ENCODE peak calls at places on chromosomes 2 and 18, in ten cellular contexts. B is GM03348; F is posterior vena cava; Y is fibroblast of pulmonary artery; M is bronchial epithelial cell; P is SK-N-SH; E is progenitor cell of endocrine pancreas; G is stimulated activated CD8-positive, alpha-beta memory T cell treated with anti-CD3 and anti-CD28 coated beads, Interleukin-12 subunit alpha, Interleukin-12 subunit beta, amount 100 ng/mL, for 1 hour; Z is cardiac muscle cell; X is T-helper 2 cell treated with Interferon-gamma antibody and Interleukin-4, amounts not matched to agents 5 μg/mL and 100 μg/mL, for 36 hours. L is an unnamed sample.

GRCh38 chr18:48888681-48889080 is 62.1 kb downstream of the SMAD7 start:
- DNase-seq in B (no peak), F (no peak), Y (no peak), M (no peak), P (no peak), E (no peak), G (no peak), Z (no peak), X (no peak), L (no peak)

GRCh38 chr18:49613141-49613641 is 51.3 kb downstream of the LIPG start:
- DNase-seq in B (no peak), F (no peak), Y (no peak), M (no peak), P (no peak), E (no peak), G (no peak), Z (no peak), X (no peak), L (peak; percentile 85)

GRCh38 chr2:238106339-238106697 is 6.2 kb downstream of the ESPNL start:
- DNase-seq in B (no peak), F (peak; percentile 76), Y (no peak), M (no peak), P (peak; percentile 45), E (no peak), G (no peak), Z (no peak), X (no peak), L (no peak)

GRCh38 chr2:158926478-158926948 is 41.9 kb upstream of the TANC1 start:
- DNase-seq in B (no peak), F (no peak), Y (peak; percentile 52), M (peak; percentile 81), P (no peak), E (no peak), G (no peak), Z (no peak), X (no peak), L (no peak)

GRCh38 chr2:236167297-236168109 is 683 bp downstream of the GBX2 start:
- DNase-seq in B (peak; percentile 63), F (no peak), Y (peak; percentile 59), M (no peak), P (peak; percentile 72), E (no peak), G (no peak), Z (peak; percentile 68), X (no peak), L (peak; percentile 68)

GRCh38 chr2:110852541-110853263 is 120.3 kb downstream of the ACOXL start:
- DNase-seq in B (no peak), F (no peak), Y (no peak), M (no peak), P (no peak), E (no peak), G (peak; percentile 26), Z (no peak), X (peak; percentile 48), L (no peak)

GRCh38 chr2:66305714-66306113 is 129.2 kb upstream of the MEIS1 start:
- DNase-seq in B (no peak), F (peak; percentile 84), Y (peak; percentile 4), M (no peak), P (peak; percentile 44), E (no peak), G (no peak), Z (no peak), X (no peak), L (peak; percentile 82)

GRCh38 chr18:31736630-31737029 is 24.1 kb downstream of the SLC25A52 start:
- DNase-seq in B (no peak), F (no peak), Y (no peak), M (no peak), P (no peak), E (no peak), G (no peak), Z (no peak), X (no peak), L (no peak)

L was measured in retina.